ENCODE peak calls at places on chromosome 9, in eight cellular contexts. I is mucosa of descending colon, M is MM.1S, C is AG04450, P is stomach, H is A673, Q is HCT116, N is A549. X is an unnamed sample.
A peak's percentile ranks its signal among the peaks of the same experiment; 100 is the strongest.

GRCh38 chr9:69548676-69549075 is 123.5 kb downstream of the APBA1 start:
- DNase-seq in C (no peak), H (no peak), M (no peak), I (no peak), Q (no peak), N (no peak), P (no peak), X (no peak)

GRCh38 chr9:17531642-17532254 is 47.1 kb upstream of the SH3GL2 start:
- DNase-seq in I (peak; percentile 77), P (peak; percentile 61), M (peak; percentile 42), Q (peak; percentile 10), C (peak; percentile 13), N (peak; percentile 48), H (peak; percentile 37), X (no peak)

GRCh38 chr9:128275198-128276007 is at the start of gene GOLGA2:
- DNase-seq in Q (peak; percentile 24), I (peak; percentile 41), N (no peak), H (peak; percentile 49), M (no peak), P (no peak), C (no peak), X (peak; percentile 27)

GRCh38 chr9:89177021-89177400 is 1.6 kb downstream of the SHC3 start:
- DNase-seq in N (no peak), P (no peak), I (no peak), C (no peak), Q (no peak), M (no peak), H (peak; percentile 37), X (no peak)

GRCh38 chr9:92097997-92098482 is 17.2 kb downstream of the SPTLC1 start:
- DNase-seq in P (peak; percentile 92), Q (peak; percentile 93), C (no peak), M (no peak), H (peak; percentile 47), N (no peak), I (peak; percentile 96), X (peak; percentile 64)

GRCh38 chr9:72753261-72753893 is 199.5 kb downstream of the ALDH1A1 start:
- DNase-seq in H (peak; percentile 5), M (no peak), P (no peak), C (no peak), Q (no peak), I (peak; percentile 14), N (peak; percentile 56), X (no peak)

GRCh38 chr9:108786322-108786721 is 69.5 kb downstream of the ACTL7B start:
- DNase-seq in H (peak; percentile 16), Q (no peak), M (no peak), P (no peak), N (no peak), C (no peak), I (no peak), X (no peak)

GRCh38 chr9:125894566-125894965 is 147.4 kb downstream of the PBX3 start:
- DNase-seq in H (no peak), C (no peak), Q (no peak), N (no peak), P (no peak), M (no peak), I (peak; percentile 34), X (no peak)

GRCh38 chr9:116096853-116097252 is 56.7 kb upstream of the PAPPA start:
- DNase-seq in I (no peak), H (peak; percentile 76), C (no peak), P (no peak), Q (no peak), N (no peak), M (no peak), X (no peak)

GRCh38 chr9:113649054-113649453 is 185.5 kb downstream of the RGS3 start:
- DNase-seq in Q (no peak), H (peak; percentile 23), N (no peak), M (no peak), P (no peak), C (no peak), I (no peak), X (peak; percentile 78)

GRCh38 chr9:115198018-115198417 is 80.1 kb upstream of the TNC start:
- DNase-seq in P (no peak), M (no peak), H (peak; percentile 80), N (no peak), I (peak; percentile 32), Q (no peak), C (no peak), X (peak; percentile 28)

GRCh38 chr9:108617661-108618060 is 238.1 kb downstream of the ACTL7B start:
- DNase-seq in M (no peak), H (no peak), N (no peak), Q (no peak), C (no peak), P (no peak), I (no peak), X (no peak)

GRCh38 chr9:133226219-133227171 is 17.4 kb upstream of the OBP2B start:
- DNase-seq in C (no peak), H (no peak), M (no peak), P (peak; percentile 13), Q (no peak), I (no peak), N (no peak), X (no peak)

GRCh38 chr9:28598396-28598795 is 1025.1 kb upstream of the C9orf72 start:
- DNase-seq in H (no peak), I (no peak), C (no peak), P (no peak), Q (no peak), N (no peak), M (no peak), X (no peak)

GRCh38 chr9:128656416-128657343 is at the start of gene DYNC2I2:
- DNase-seq in P (peak; percentile 98), C (peak; percentile 80), M (peak; percentile 96), H (peak; percentile 95), I (peak; percentile 98), Q (peak; percentile 89), N (peak; percentile 96), X (peak; percentile 97)

GRCh38 chr9:107112707-107113243 is 170.3 kb upstream of the RAD23B start:
- DNase-seq in H (no peak), N (no peak), I (no peak), Q (no peak), C (no peak), P (no peak), M (no peak), X (no peak)

GRCh38 chr9:114310471-114311450 is 12.1 kb upstream of the ORM1 start:
- DNase-seq in Q (no peak), N (no peak), P (peak; percentile 20), I (no peak), M (no peak), H (no peak), C (no peak), X (no peak)

GRCh38 chr9:87670572-87671264 is 55.2 kb upstream of the CTSL start:
- DNase-seq in N (no peak), P (no peak), I (no peak), Q (no peak), M (no peak), C (no peak), H (no peak), X (no peak)

GRCh38 chr9:93501406-93501805 is 48.0 kb upstream of the FAM120AOS start:
- DNase-seq in P (no peak), I (no peak), H (no peak), Q (no peak), M (peak; percentile 26), C (no peak), N (no peak), X (no peak)

GRCh38 chr9:76987594-76988200 is 31.8 kb upstream of the FOXB2 start:
- DNase-seq in M (peak; percentile 57), H (peak; percentile 33), Q (peak; percentile 48), I (peak; percentile 66), C (no peak), P (no peak), N (peak; percentile 60), X (no peak)
- TF ChIP-seq CTCF in M (peak; percentile 37), H (peak; percentile 50), Q (peak; percentile 64), I (peak; percentile 26), C (peak; percentile 72), P (no peak), N (peak; percentile 75), X (peak; percentile 30)

DNA sequence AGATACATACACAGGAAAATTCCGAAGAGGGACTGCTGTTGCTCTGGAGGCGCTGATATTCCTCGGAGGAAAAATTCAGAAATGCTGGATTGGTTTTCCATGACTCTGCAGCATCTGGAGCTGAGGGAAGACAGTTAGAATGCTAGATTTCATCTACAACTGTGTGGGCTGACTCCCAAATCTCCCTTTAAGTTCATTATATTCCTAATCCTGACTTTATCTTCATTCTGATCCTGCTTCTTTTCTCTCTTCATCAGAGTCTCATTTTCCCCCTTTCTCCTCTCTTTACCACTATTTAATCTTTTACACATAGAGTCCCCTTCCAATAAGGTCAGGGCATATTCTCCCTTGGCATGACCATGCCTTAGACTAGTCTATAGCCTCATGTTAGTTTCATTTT is at the start of gene OR1N1:
- DNase-seq in Q (no peak), I (no peak), N (no peak), M (no peak), H (no peak), C (no peak), P (no peak), X (no peak)
- H3K9me3 ChIP-seq in Q (no peaks in the 10 kb centered on the region), I (no peaks in the 10 kb centered on the region), N (no peaks in the 10 kb centered on the region), M (no peaks in the 10 kb centered on the region), H (no peaks in the 10 kb centered on the region), C (no peaks in the 10 kb centered on the region), P (no peaks in the 10 kb centered on the region), X (no peaks in the 10 kb centered on the region)

GRCh38 chr9:101119206-101119819 is 90.8 kb downstream of the PLPPR1 start:
- DNase-seq in N (peak; percentile 58), I (peak; percentile 79), P (peak; percentile 59), M (peak; percentile 68), C (no peak), H (peak; percentile 56), Q (peak; percentile 28), X (peak; percentile 38)
- TF ChIP-seq CTCF in N (peak; percentile 81), I (peak; percentile 48), P (no peak), M (peak; percentile 96), C (peak; percentile 37), H (peak; percentile 80), Q (peak; percentile 89), X (peak; percentile 81)

GRCh38 chr9:94993141-94993820 is 266.8 kb downstream of the AOPEP start:
- DNase-seq in C (no peak), N (no peak), Q (no peak), P (no peak), H (no peak), I (no peak), M (no peak), X (no peak)
- H3K9me3 ChIP-seq in C (peaks cover 7% of the 10 kb centered on the region), N (peaks cover 10% of the 10 kb centered on the region), Q (no peaks in the 10 kb centered on the region), P (no peaks in the 10 kb centered on the region), H (no peaks in the 10 kb centered on the region), I (no peaks in the 10 kb centered on the region), M (no peaks in the 10 kb centered on the region), X (no peaks in the 10 kb centered on the region)

GRCh38 chr9:37410969-37411785 is 11.3 kb upstream of the GRHPR start:
- DNase-seq in P (no peak), Q (no peak), H (peak; percentile 51), I (no peak), M (no peak), C (no peak), N (peak; percentile 31), X (no peak)
- TF ChIP-seq CTCF in P (no peak), Q (peak; percentile 44), H (peak; percentile 51), I (no peak), M (peak; percentile 3), C (peak; percentile 59), N (peak; percentile 13), X (peak; percentile 13)

DNA sequence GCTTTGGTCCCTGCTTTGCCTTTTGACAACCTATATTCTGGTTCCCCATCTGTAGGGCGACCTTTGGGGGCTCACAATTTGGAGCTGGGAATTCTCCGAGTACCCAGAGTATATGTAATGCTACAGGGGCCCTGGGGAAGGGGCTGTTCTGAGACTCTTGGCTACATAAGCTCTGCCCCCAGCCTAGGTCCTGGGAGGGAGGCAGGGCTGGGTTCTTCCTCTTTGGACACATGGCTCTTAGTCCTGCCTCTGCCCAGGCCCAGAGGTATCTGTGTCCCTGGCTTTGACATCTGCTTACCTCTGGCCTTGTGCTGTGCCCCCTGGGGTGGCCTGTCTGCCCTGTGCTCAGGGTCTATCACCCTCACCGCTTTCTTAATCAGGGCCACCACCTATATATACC is 181.6 kb downstream of the CACNA1B start:
- DNase-seq in Q (no peak), N (no peak), M (no peak), C (no peak), I (no peak), H (no peak), P (no peak), X (no peak)
- H3K9me3 ChIP-seq in Q (no peaks in the 10 kb centered on the region), N (no peaks in the 10 kb centered on the region), M (no peaks in the 10 kb centered on the region), C (peaks cover 72% of the 10 kb centered on the region), I (no peaks in the 10 kb centered on the region), H (no peaks in the 10 kb centered on the region), P (no peaks in the 10 kb centered on the region), X (no peaks in the 10 kb centered on the region)

X was measured in left ventricle myocardium inferior.